ENCODE peak calls at places on chromosomes 5 and 9, in eight cellular contexts. One of them, this sample, is unnamed.

GRCh38 chr5:125634242-125634835 is 788.9 kb upstream of the GRAMD2B start:
- DNase-seq in lower lobe of right lung: no peak
- DNase-seq in fibroblast of villous mesenchyme: no peak
- DNase-seq in tibial artery: no peak
- DNase-seq in IMR-90: no peak
- DNase-seq in cardiac muscle cell: peak; percentile 16
- DNase-seq in osteocyte: no peak
- DNase-seq in AG09309: no peak
- DNase-seq in this sample: no peak

GRCh38 chr9:35338086-35338485 is 151.8 kb upstream of the RUSC2 start:
- DNase-seq in fibroblast of villous mesenchyme: no peak
- DNase-seq in tibial artery: no peak
- DNase-seq in osteocyte: no peak
- DNase-seq in IMR-90: no peak
- DNase-seq in cardiac muscle cell: no peak
- DNase-seq in lower lobe of right lung: no peak
- DNase-seq in AG09309: no peak
- DNase-seq in this sample: no peak

GRCh38 chr9:15157371-15157770 is 149.6 kb downstream of the TTC39B start:
- DNase-seq in AG09309: no peak
- DNase-seq in IMR-90: no peak
- DNase-seq in lower lobe of right lung: no peak
- DNase-seq in osteocyte: no peak
- DNase-seq in fibroblast of villous mesenchyme: no peak
- DNase-seq in tibial artery: peak; percentile 82
- DNase-seq in cardiac muscle cell: no peak
- DNase-seq in this sample: peak; percentile 25

GRCh38 chr9:98992885-98993569 is 49.3 kb downstream of the COL15A1 start:
- DNase-seq in fibroblast of villous mesenchyme: no peak
- DNase-seq in tibial artery: no peak
- DNase-seq in lower lobe of right lung: no peak
- DNase-seq in IMR-90: no peak
- DNase-seq in AG09309: no peak
- DNase-seq in osteocyte: peak; percentile 56
- DNase-seq in cardiac muscle cell: no peak
- DNase-seq in this sample: peak; percentile 55

GRCh38 chr5:170749911-170750431 is 33.6 kb upstream of the GABRP start:
- DNase-seq in IMR-90: no peak
- DNase-seq in tibial artery: no peak
- DNase-seq in osteocyte: peak; percentile 30
- DNase-seq in lower lobe of right lung: no peak
- DNase-seq in AG09309: no peak
- DNase-seq in fibroblast of villous mesenchyme: no peak
- DNase-seq in cardiac muscle cell: no peak
- DNase-seq in this sample: no peak

GRCh38 chr9:130638278-130639118 is 25.9 kb upstream of the PRDM12 start:
- DNase-seq in AG09309: no peak
- DNase-seq in tibial artery: peak; percentile 48
- DNase-seq in IMR-90: no peak
- DNase-seq in cardiac muscle cell: peak; percentile 14
- DNase-seq in lower lobe of right lung: no peak
- DNase-seq in fibroblast of villous mesenchyme: no peak
- DNase-seq in osteocyte: no peak
- DNase-seq in this sample: no peak

GRCh38 chr5:167096816-167097215 is 1194.6 kb upstream of the WWC1 start:
- DNase-seq in fibroblast of villous mesenchyme: no peak
- DNase-seq in lower lobe of right lung: no peak
- DNase-seq in IMR-90: no peak
- DNase-seq in AG09309: no peak
- DNase-seq in osteocyte: no peak
- DNase-seq in tibial artery: no peak
- DNase-seq in cardiac muscle cell: no peak
- DNase-seq in this sample: no peak

GRCh38 chr5:181261320-181262085 is 560 bp upstream of the TRIM52 start:
- DNase-seq in IMR-90: peak; percentile 50
- DNase-seq in AG09309: peak; percentile 17
- DNase-seq in lower lobe of right lung: peak; percentile 85
- DNase-seq in osteocyte: peak; percentile 91
- DNase-seq in fibroblast of villous mesenchyme: peak; percentile 68
- DNase-seq in cardiac muscle cell: peak; percentile 81
- DNase-seq in tibial artery: peak; percentile 86
- DNase-seq in this sample: peak; percentile 78

GRCh38 chr9:653856-654387 is 187.6 kb upstream of the DMRT1 start:
- DNase-seq in osteocyte: no peak
- DNase-seq in AG09309: no peak
- DNase-seq in IMR-90: no peak
- DNase-seq in cardiac muscle cell: no peak
- DNase-seq in tibial artery: no peak
- DNase-seq in fibroblast of villous mesenchyme: no peak
- DNase-seq in lower lobe of right lung: no peak
- DNase-seq in this sample: no peak

GRCh38 chr5:157744055-157745011 is 821 bp downstream of the LSM11 start:
- DNase-seq in cardiac muscle cell: peak; percentile 49
- DNase-seq in IMR-90: no peak
- DNase-seq in osteocyte: no peak
- DNase-seq in lower lobe of right lung: peak; percentile 64
- DNase-seq in AG09309: no peak
- DNase-seq in fibroblast of villous mesenchyme: peak; percentile 25
- DNase-seq in tibial artery: no peak
- DNase-seq in this sample: no peak

GRCh38 chr9:19517202-19517942 is 108.6 kb downstream of the ACER2 start:
- DNase-seq in AG09309: no peak
- DNase-seq in cardiac muscle cell: no peak
- DNase-seq in lower lobe of right lung: no peak
- DNase-seq in osteocyte: no peak
- DNase-seq in IMR-90: no peak
- DNase-seq in fibroblast of villous mesenchyme: no peak
- DNase-seq in tibial artery: no peak
- DNase-seq in this sample: no peak

GRCh38 chr5:103474671-103475070 is 87.9 kb downstream of the NUDT12 start:
- DNase-seq in tibial artery: no peak
- DNase-seq in AG09309: no peak
- DNase-seq in osteocyte: no peak
- DNase-seq in lower lobe of right lung: no peak
- DNase-seq in cardiac muscle cell: no peak
- DNase-seq in fibroblast of villous mesenchyme: no peak
- DNase-seq in IMR-90: no peak
- DNase-seq in this sample: peak; percentile 14

GRCh38 chr5:151270599-151270998 is 17.6 kb downstream of the GM2A start:
- DNase-seq in AG09309: no peak
- DNase-seq in fibroblast of villous mesenchyme: peak; percentile 61
- DNase-seq in lower lobe of right lung: no peak
- DNase-seq in IMR-90: peak; percentile 85
- DNase-seq in tibial artery: no peak
- DNase-seq in osteocyte: no peak
- DNase-seq in cardiac muscle cell: no peak
- DNase-seq in this sample: peak; percentile 90

GRCh38 chr9:95084254-95084934 is 233.1 kb downstream of the FANCC start:
- DNase-seq in lower lobe of right lung: no peak
- DNase-seq in osteocyte: no peak
- DNase-seq in cardiac muscle cell: no peak
- DNase-seq in AG09309: no peak
- DNase-seq in tibial artery: peak; percentile 89
- DNase-seq in IMR-90: no peak
- DNase-seq in fibroblast of villous mesenchyme: no peak
- DNase-seq in this sample: no peak

GRCh38 chr9:97752274-97752673 is 55.1 kb upstream of the XPA start:
- DNase-seq in osteocyte: peak; percentile 68
- DNase-seq in cardiac muscle cell: no peak
- DNase-seq in tibial artery: no peak
- DNase-seq in lower lobe of right lung: no peak
- DNase-seq in AG09309: no peak
- DNase-seq in fibroblast of villous mesenchyme: no peak
- DNase-seq in IMR-90: no peak
- DNase-seq in this sample: no peak

GRCh38 chr9:132849168-132849831 is 28.8 kb downstream of the AK8 start:
- DNase-seq in lower lobe of right lung: no peak
- DNase-seq in osteocyte: no peak
- DNase-seq in cardiac muscle cell: no peak
- DNase-seq in tibial artery: no peak
- DNase-seq in fibroblast of villous mesenchyme: peak; percentile 30
- DNase-seq in AG09309: no peak
- DNase-seq in IMR-90: no peak
- DNase-seq in this sample: no peak

GRCh38 chr5:23027830-23028229 is 174.7 kb upstream of the CDH12 start:
- DNase-seq in fibroblast of villous mesenchyme: no peak
- DNase-seq in cardiac muscle cell: no peak
- DNase-seq in AG09309: no peak
- DNase-seq in tibial artery: no peak
- DNase-seq in IMR-90: no peak
- DNase-seq in lower lobe of right lung: no peak
- DNase-seq in osteocyte: no peak
- DNase-seq in this sample: no peak

GRCh38 chr9:17291766-17292165 is 156.9 kb downstream of the CNTLN start:
- DNase-seq in tibial artery: no peak
- DNase-seq in osteocyte: no peak
- DNase-seq in AG09309: peak; percentile 0
- DNase-seq in lower lobe of right lung: no peak
- DNase-seq in cardiac muscle cell: no peak
- DNase-seq in IMR-90: peak; percentile 63
- DNase-seq in fibroblast of villous mesenchyme: no peak
- DNase-seq in this sample: no peak

GRCh38 chr9:117777823-117778222 is 73.6 kb downstream of the TLR4 start:
- DNase-seq in osteocyte: no peak
- DNase-seq in cardiac muscle cell: no peak
- DNase-seq in IMR-90: no peak
- DNase-seq in fibroblast of villous mesenchyme: no peak
- DNase-seq in tibial artery: no peak
- DNase-seq in AG09309: no peak
- DNase-seq in lower lobe of right lung: no peak
- DNase-seq in this sample: no peak

GRCh38 chr5:163496286-163496685 is 9.1 kb upstream of the MAT2B start:
- DNase-seq in IMR-90: peak; percentile 47
- DNase-seq in lower lobe of right lung: no peak
- DNase-seq in AG09309: no peak
- DNase-seq in tibial artery: no peak
- DNase-seq in osteocyte: no peak
- DNase-seq in fibroblast of villous mesenchyme: no peak
- DNase-seq in cardiac muscle cell: no peak
- DNase-seq in this sample: peak; percentile 67

GRCh38 chr9:136571525-136571924 is 25.7 kb upstream of the NOTCH1 start:
- DNase-seq in fibroblast of villous mesenchyme: no peak
- DNase-seq in AG09309: no peak
- DNase-seq in IMR-90: no peak
- DNase-seq in cardiac muscle cell: no peak
- DNase-seq in tibial artery: no peak
- DNase-seq in osteocyte: no peak
- DNase-seq in lower lobe of right lung: no peak
- DNase-seq in this sample: no peak
- TF ChIP-seq CTCF in fibroblast of villous mesenchyme: no peak
- TF ChIP-seq CTCF in AG09309: no peak
- TF ChIP-seq CTCF in IMR-90: no peak
- TF ChIP-seq CTCF in cardiac muscle cell: no peak
- TF ChIP-seq CTCF in tibial artery: no peak
- TF ChIP-seq CTCF in osteocyte: no peak
- TF ChIP-seq CTCF in lower lobe of right lung: no peak
- TF ChIP-seq CTCF in this sample: no peak

GRCh38 chr5:91494447-91495001 is 111.4 kb upstream of the ARRDC3 start:
- DNase-seq in lower lobe of right lung: no peak
- DNase-seq in osteocyte: no peak
- DNase-seq in fibroblast of villous mesenchyme: no peak
- DNase-seq in AG09309: no peak
- DNase-seq in cardiac muscle cell: no peak
- DNase-seq in tibial artery: no peak
- DNase-seq in IMR-90: no peak
- DNase-seq in this sample: no peak

GRCh38 chr5:91503321-91503720 is 120.2 kb upstream of the ARRDC3 start:
- DNase-seq in cardiac muscle cell: no peak
- DNase-seq in osteocyte: no peak
- DNase-seq in AG09309: no peak
- DNase-seq in lower lobe of right lung: no peak
- DNase-seq in IMR-90: no peak
- DNase-seq in fibroblast of villous mesenchyme: no peak
- DNase-seq in tibial artery: no peak
- DNase-seq in this sample: no peak

GRCh38 chr5:91500758-91501157 is 117.6 kb upstream of the ARRDC3 start:
- DNase-seq in fibroblast of villous mesenchyme: no peak
- DNase-seq in lower lobe of right lung: no peak
- DNase-seq in cardiac muscle cell: no peak
- DNase-seq in tibial artery: no peak
- DNase-seq in osteocyte: no peak
- DNase-seq in AG09309: no peak
- DNase-seq in IMR-90: no peak
- DNase-seq in this sample: no peak

GRCh38 chr5:91495699-91496098 is 112.6 kb upstream of the ARRDC3 start:
- DNase-seq in cardiac muscle cell: no peak
- DNase-seq in osteocyte: no peak
- DNase-seq in AG09309: no peak
- DNase-seq in tibial artery: no peak
- DNase-seq in lower lobe of right lung: no peak
- DNase-seq in fibroblast of villous mesenchyme: no peak
- DNase-seq in IMR-90: no peak
- DNase-seq in this sample: no peak

DNA sequence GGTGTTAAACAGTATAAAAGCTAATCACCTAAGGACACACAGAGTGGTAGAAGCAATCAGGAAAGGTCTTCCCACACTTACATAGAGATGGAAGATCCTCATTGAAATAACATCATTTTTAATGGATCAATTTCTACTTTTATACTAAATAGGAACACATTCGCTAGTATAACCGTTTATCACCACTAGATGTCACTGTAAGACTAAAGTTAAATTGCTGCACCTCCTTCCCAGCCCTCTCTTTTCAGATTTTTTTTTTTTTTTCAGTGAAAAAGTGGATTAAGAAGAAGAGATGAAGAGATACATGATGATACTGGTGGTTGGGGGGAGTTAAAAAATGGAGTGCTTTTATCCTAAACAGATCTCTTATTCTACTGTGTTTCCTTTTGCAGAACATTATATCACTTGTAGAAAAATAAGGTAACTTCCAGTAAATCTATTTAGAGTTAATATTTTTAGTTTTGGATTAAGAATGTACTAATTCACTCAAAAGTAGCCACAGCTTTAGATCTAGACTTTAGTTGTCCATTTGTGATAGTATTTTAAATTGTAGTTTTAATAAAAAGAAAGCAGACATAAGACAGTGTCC is 116.9 kb upstream of the ARRDC3 start:
- DNase-seq in osteocyte: no peak
- DNase-seq in fibroblast of villous mesenchyme: peak; percentile 61
- DNase-seq in lower lobe of right lung: no peak
- DNase-seq in AG09309: peak; percentile 29
- DNase-seq in tibial artery: no peak
- DNase-seq in IMR-90: peak; percentile 54
- DNase-seq in cardiac muscle cell: peak; percentile 43
- DNase-seq in this sample: peak; percentile 74
- TF ChIP-seq CTCF in osteocyte: peak; percentile 78
- TF ChIP-seq CTCF in fibroblast of villous mesenchyme: peak; percentile 56
- TF ChIP-seq CTCF in lower lobe of right lung: peak; percentile 63
- TF ChIP-seq CTCF in AG09309: peak; percentile 45
- TF ChIP-seq CTCF in tibial artery: peak; percentile 57
- TF ChIP-seq CTCF in IMR-90: peak; percentile 69
- TF ChIP-seq CTCF in cardiac muscle cell: peak; percentile 57
- TF ChIP-seq CTCF in this sample: peak; percentile 49

GRCh38 chr9:77841739-77842386 is 189.7 kb downstream of the GNAQ start:
- DNase-seq in lower lobe of right lung: no peak
- DNase-seq in osteocyte: no peak
- DNase-seq in AG09309: no peak
- DNase-seq in IMR-90: no peak
- DNase-seq in tibial artery: no peak
- DNase-seq in cardiac muscle cell: no peak
- DNase-seq in fibroblast of villous mesenchyme: no peak
- DNase-seq in this sample: no peak
- TF ChIP-seq CTCF in lower lobe of right lung: peak; percentile 27
- TF ChIP-seq CTCF in osteocyte: peak; percentile 49
- TF ChIP-seq CTCF in AG09309: peak; percentile 39
- TF ChIP-seq CTCF in IMR-90: peak; percentile 32
- TF ChIP-seq CTCF in tibial artery: peak; percentile 5
- TF ChIP-seq CTCF in cardiac muscle cell: peak; percentile 39
- TF ChIP-seq CTCF in fibroblast of villous mesenchyme: peak; percentile 16
- TF ChIP-seq CTCF in this sample: peak; percentile 35

GRCh38 chr9:8856686-8857329 is 1057.2 kb upstream of the DMAC1 start:
- DNase-seq in fibroblast of villous mesenchyme: no peak
- DNase-seq in AG09309: no peak
- DNase-seq in lower lobe of right lung: no peak
- DNase-seq in cardiac muscle cell: peak; percentile 61
- DNase-seq in IMR-90: no peak
- DNase-seq in osteocyte: no peak
- DNase-seq in tibial artery: no peak
- DNase-seq in this sample: no peak
- TF ChIP-seq CTCF in fibroblast of villous mesenchyme: no peak
- TF ChIP-seq CTCF in AG09309: no peak
- TF ChIP-seq CTCF in lower lobe of right lung: no peak
- TF ChIP-seq CTCF in cardiac muscle cell: no peak
- TF ChIP-seq CTCF in IMR-90: no peak
- TF ChIP-seq CTCF in osteocyte: no peak
- TF ChIP-seq CTCF in tibial artery: no peak
- TF ChIP-seq CTCF in this sample: no peak